ENCODE peak calls at places on chromosomes 11 and 22, in seven cellular contexts. E is stimulated activated CD8-positive, alpha-beta memory T cell treated with anti-CD3 and anti-CD28 coated beads, Interleukin-7, amount 100 ng/mL, for 4 hours; K is NCI-H146; P is amygdala; G is ELR; C is endothelial cell; N is LoVo. R is an unnamed sample.
A peak's percentile ranks its signal among the peaks of the same experiment; 100 is the strongest.

GRCh38 chr11:76186776-76187279 is 19.5 kb downstream of the WNT11 start:
- DNase-seq in K (no peak), C (no peak), E (no peak), P (no peak), G (no peak), N (no peak), R (no peak)

GRCh38 chr22:39130892-39131855 is 21.3 kb downstream of the CBX7 start:
- DNase-seq in E (no peak), N (no peak), G (no peak), K (no peak), P (no peak), C (no peak), R (no peak)

GRCh38 chr22:43500792-43501785 is 89.3 kb downstream of the MPPED1 start:
- DNase-seq in P (no peak), E (no peak), G (no peak), N (no peak), K (no peak), C (no peak), R (no peak)

GRCh38 chr11:17504330-17505107 is 27.9 kb upstream of the ABCC8 start:
- DNase-seq in G (peak; percentile 79), P (peak; percentile 66), C (peak; percentile 89), K (peak; percentile 77), E (peak; percentile 54), N (peak; percentile 60), R (peak; percentile 49)

GRCh38 chr22:43159484-43160178 is 8.3 kb downstream of the TSPO start:
- DNase-seq in P (no peak), G (no peak), N (no peak), E (no peak), C (peak; percentile 44), K (no peak), R (no peak)

GRCh38 chr22:36453266-36453607 is 28.2 kb downstream of the TXN2 start:
- DNase-seq in G (peak; percentile 47), P (no peak), K (no peak), C (no peak), E (no peak), N (no peak), R (no peak)

GRCh38 chr11:60786811-60787567 is 1.9 kb downstream of the MS4A10 start:
- DNase-seq in P (no peak), K (no peak), E (no peak), G (peak; percentile 75), C (no peak), N (no peak), R (no peak)

GRCh38 chr11:77019976-77020591 is 14.1 kb upstream of the B3GNT6 start:
- DNase-seq in G (peak; percentile 57), E (no peak), P (no peak), N (peak; percentile 53), K (no peak), C (no peak), R (no peak)

GRCh38 chr11:77154381-77155081 is 26.5 kb downstream of the MYO7A start:
- DNase-seq in G (no peak), K (no peak), P (peak; percentile 78), E (no peak), C (no peak), N (no peak), R (no peak)

GRCh38 chr11:16193897-16194381 is 162.4 kb downstream of the SOX6 start:
- DNase-seq in K (peak; percentile 13), P (no peak), C (no peak), N (no peak), G (no peak), E (no peak), R (no peak)

GRCh38 chr11:67532889-67533288 is 9.6 kb upstream of the CABP2 start:
- DNase-seq in C (no peak), E (no peak), P (no peak), K (no peak), G (no peak), N (no peak), R (no peak)

GRCh38 chr11:112408551-112408950 is 147.9 kb upstream of the PLET1 start:
- DNase-seq in C (no peak), K (no peak), G (no peak), E (no peak), N (no peak), P (no peak), R (no peak)

GRCh38 chr11:69801513-69802335 is 17.5 kb downstream of the FGF3 start:
- DNase-seq in G (peak; percentile 35), E (no peak), K (peak; percentile 46), C (peak; percentile 67), P (no peak), N (no peak), R (no peak)

GRCh38 chr11:76141901-76142300 is 64.4 kb downstream of the WNT11 start:
- DNase-seq in N (no peak), G (no peak), P (no peak), E (no peak), K (no peak), C (no peak), R (no peak)

GRCh38 chr11:73249304-73249703 is 22.8 kb upstream of the P2RY6 start:
- DNase-seq in K (no peak), C (no peak), N (peak; percentile 35), E (no peak), G (no peak), P (no peak), R (no peak)

GRCh38 chr11:117444256-117445096 is 116.8 kb downstream of the CEP164 start:
- DNase-seq in K (no peak), N (no peak), G (no peak), C (no peak), E (no peak), P (no peak), R (no peak)

GRCh38 chr11:46117842-46118241 is 3.4 kb downstream of the PHF21A start:
- DNase-seq in G (peak; percentile 45), P (no peak), C (no peak), K (no peak), N (no peak), E (no peak), R (no peak)

GRCh38 chr11:43852057-43852636 is 28.5 kb upstream of the ALKBH3 start:
- DNase-seq in C (peak; percentile 71), K (peak; percentile 58), E (peak; percentile 22), N (peak; percentile 23), G (peak; percentile 80), P (peak; percentile 49), R (peak; percentile 45)

GRCh38 chr11:34358258-34358665 is 452 bp upstream of the ABTB2 start:
- DNase-seq in K (peak; percentile 87), E (no peak), G (peak; percentile 79), C (peak; percentile 60), N (peak; percentile 79), P (peak; percentile 37), R (no peak)

GRCh38 chr11:1128333-1129142 is 29.2 kb upstream of the MUC5AC start:
- DNase-seq in P (no peak), G (no peak), N (no peak), C (peak; percentile 3), K (no peak), E (no peak), R (no peak)

GRCh38 chr11:116082256-116082655 is 578.0 kb upstream of the CADM1 start:
- DNase-seq in K (no peak), C (no peak), G (no peak), P (no peak), E (no peak), N (no peak), R (no peak)

GRCh38 chr11:8384199-8384821 is 120.6 kb upstream of the LMO1 start:
- DNase-seq in C (peak; percentile 19), K (no peak), G (peak; percentile 66), E (no peak), P (no peak), N (no peak), R (no peak)

GRCh38 chr11:40203606-40204005 is 1255.8 kb downstream of the LRRC4C start:
- DNase-seq in E (no peak), C (no peak), G (no peak), K (no peak), P (no peak), N (no peak), R (no peak)

GRCh38 chr11:92128026-92128425 is 96.6 kb upstream of the FAT3 start:
- DNase-seq in C (no peak), G (no peak), N (no peak), P (no peak), K (no peak), E (no peak), R (no peak)

GRCh38 chr11:126731526-126731925 is 269.0 kb downstream of the KIRREL3 start:
- DNase-seq in C (no peak), N (no peak), K (no peak), G (no peak), P (no peak), E (no peak), R (no peak)

GRCh38 chr11:128587415-128587814 is at the start of gene ETS1:
- DNase-seq in N (no peak), G (peak; percentile 34), C (no peak), P (no peak), K (peak; percentile 27), E (no peak), R (no peak)

GRCh38 chr11:114354076-114354475 is 46.2 kb downstream of the C11orf71 start:
- DNase-seq in K (no peak), E (no peak), P (no peak), N (no peak), G (peak; percentile 92), C (no peak), R (no peak)

GRCh38 chr11:69131644-69132300 is 24.0 kb upstream of the SMIM38 start:
- DNase-seq in G (peak; percentile 78), K (peak; percentile 41), C (peak; percentile 56), N (peak; percentile 84), E (no peak), P (peak; percentile 44), R (no peak)

R was measured in activated CD8-positive, alpha-beta memory T cell treated with anti-CD3 and anti-CD28 coated beads for 4 hours.